ENCODE peak calls at places on chromosomes 4 and X, in seven cellular contexts. U is heart left ventricle, Y is kidney epithelial cell, X is Caco-2, B is fibroblast of pulmonary artery, L is esophagus squamous epithelium, P is upper lobe of right lung. D is an unnamed sample.

GRCh38 chr4:101669138-101669831 is 121.2 kb upstream of the BANK1 start:
- DNase-seq in B (no peak), U (no peak), L (no peak), X (no peak), Y (no peak), P (no peak), D (no peak)

GRCh38 chr4:23728393-23728792 is 161.5 kb downstream of the PPARGC1A start:
- DNase-seq in B (peak), P (no peak), U (no peak), L (no peak), X (no peak), Y (peak), D (peak)

GRCh38 chr4:155077860-155078259 is 130.6 kb upstream of the NPY2R start:
- DNase-seq in B (no peak), U (no peak), X (no peak), L (no peak), P (no peak), Y (no peak), D (no peak)

GRCh38 chr4:138037716-138038115 is 204.4 kb downstream of the SLC7A11 start:
- DNase-seq in B (peak), P (no peak), X (no peak), Y (no peak), L (no peak), U (no peak), D (no peak)

GRCh38 chr4:113952452-113953029 is 26.9 kb downstream of the ARSJ start:
- DNase-seq in B (peak), Y (no peak), P (no peak), X (peak), U (no peak), L (no peak), D (no peak)

GRCh38 chrX:95248386-95248785 is 1436.3 kb upstream of the DIAPH2 start:
- DNase-seq in X (no peak), L (no peak), U (no peak), Y (no peak), B (no peak), P (no peak), D (no peak)

GRCh38 chr4:6610856-6611430 is 29.5 kb upstream of the MRFAP1 start:
- DNase-seq in U (no peak), Y (no peak), X (no peak), B (no peak), L (no peak), P (no peak), D (no peak)

GRCh38 chrX:101595739-101596419 is 21.9 kb downstream of the ARMCX6 start:
- DNase-seq in B (peak), X (peak), P (no peak), L (no peak), Y (no peak), U (no peak), D (peak)

GRCh38 chr4:42710329-42710728 is 53.4 kb upstream of the ATP8A1 start:
- DNase-seq in U (no peak), Y (no peak), X (no peak), P (no peak), B (no peak), L (no peak), D (no peak)

GRCh38 chr4:76897522-76898384 is at the start of gene SOWAHB:
- DNase-seq in L (no peak), P (peak), Y (peak), B (no peak), X (peak), U (no peak), D (no peak)

GRCh38 chr4:40160258-40160657 is 36.6 kb upstream of the RHOH start:
- DNase-seq in P (no peak), Y (no peak), B (no peak), X (no peak), U (no peak), L (no peak), D (no peak)

GRCh38 chrX:137234651-137235402 is 201.0 kb upstream of the GPR101 start:
- DNase-seq in L (no peak), B (no peak), Y (no peak), U (no peak), X (no peak), P (no peak), D (no peak)

GRCh38 chr4:5888222-5888701 is 4.6 kb downstream of the CRMP1 start:
- DNase-seq in L (no peak), P (no peak), U (no peak), B (no peak), Y (no peak), X (no peak), D (no peak)

DNA sequence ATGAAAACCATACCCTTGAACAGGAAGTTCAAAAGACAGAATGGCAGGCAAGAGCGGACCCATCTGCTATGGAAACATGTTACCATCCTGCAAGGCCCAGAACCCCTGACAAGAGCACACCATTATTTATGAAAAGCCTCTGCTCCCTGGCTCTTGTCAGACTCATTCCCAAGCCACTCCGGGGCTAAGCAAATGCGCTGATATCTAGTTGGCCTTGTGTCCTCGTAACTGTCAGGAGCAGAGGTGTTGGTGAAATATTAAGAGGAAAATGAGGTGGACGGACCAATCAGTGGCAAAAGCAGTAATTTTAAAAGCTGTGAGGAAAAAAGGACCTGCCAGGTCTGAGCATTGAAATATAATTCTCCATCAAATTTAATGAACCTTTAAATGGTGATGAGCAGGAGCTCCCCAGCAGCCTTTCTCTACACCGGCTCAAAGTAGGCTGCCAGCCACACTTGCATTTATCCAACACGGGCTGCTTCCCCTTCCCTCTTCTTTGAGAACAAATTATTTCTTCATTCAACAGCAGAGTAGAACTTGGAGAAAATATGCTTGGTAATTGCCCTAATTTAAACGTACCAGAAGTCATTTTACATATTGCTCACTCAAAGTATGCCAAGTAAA is 214.3 kb downstream of the RASL11B start:
- DNase-seq in P (no peak), X (no peak), U (peak), Y (no peak), L (no peak), B (no peak), D (peak)
- TF ChIP-seq CTCF in P (no peak), X (no peak), U (no peak), Y (no peak), L (no peak), B (no peak), D (no peak)

DNA sequence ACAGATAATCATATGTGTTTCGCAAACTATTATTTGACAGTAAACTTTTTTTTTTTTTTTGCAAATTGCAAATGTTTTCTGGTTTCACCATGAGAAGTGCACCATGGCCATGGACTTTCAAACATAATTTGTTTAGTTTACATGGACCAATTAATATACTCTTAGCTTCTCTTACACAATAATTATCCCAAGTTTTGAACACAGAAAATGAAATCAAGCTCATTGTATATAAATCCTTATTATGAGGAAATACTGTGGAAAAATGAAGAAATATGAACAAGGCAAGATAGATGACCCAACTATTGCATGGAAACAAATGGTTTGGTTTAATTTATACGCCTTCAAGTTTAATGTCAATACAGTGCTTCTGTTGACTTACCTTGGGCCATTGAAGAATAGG is 3.9 kb downstream of the FGF5 start:
- DNase-seq in B (no peak), P (no peak), Y (no peak), U (no peak), X (no peak), L (no peak), D (no peak)
- H3K4me3 ChIP-seq in B (no peak), P (no peak), Y (no peak), U (no peak), X (no peak), L (no peak), D (peak)

GRCh38 chrX:147838465-147839131 is 73.1 kb upstream of the FMR1 start:
- DNase-seq in X (no peak), Y (no peak), U (no peak), P (no peak), L (no peak), B (no peak), D (no peak)
- TF ChIP-seq CTCF in X (peak), Y (peak), U (no peak), P (no peak), L (no peak), B (no peak), D (no peak)

GRCh38 chrX:118729043-118729652 is 1.7 kb downstream of the IL13RA1 start:
- DNase-seq in P (no peak), Y (no peak), U (no peak), B (no peak), L (no peak), X (no peak), D (no peak)
- H3K4me3 ChIP-seq in P (peak), Y (no peak), U (peak), B (peak), L (no peak), X (no peak), D (no peak)

GRCh38 chr4:92014060-92014459 is 289.7 kb upstream of the GRID2 start:
- DNase-seq in U (no peak), P (no peak), L (no peak), X (no peak), Y (no peak), B (peak), D (no peak)

DNA sequence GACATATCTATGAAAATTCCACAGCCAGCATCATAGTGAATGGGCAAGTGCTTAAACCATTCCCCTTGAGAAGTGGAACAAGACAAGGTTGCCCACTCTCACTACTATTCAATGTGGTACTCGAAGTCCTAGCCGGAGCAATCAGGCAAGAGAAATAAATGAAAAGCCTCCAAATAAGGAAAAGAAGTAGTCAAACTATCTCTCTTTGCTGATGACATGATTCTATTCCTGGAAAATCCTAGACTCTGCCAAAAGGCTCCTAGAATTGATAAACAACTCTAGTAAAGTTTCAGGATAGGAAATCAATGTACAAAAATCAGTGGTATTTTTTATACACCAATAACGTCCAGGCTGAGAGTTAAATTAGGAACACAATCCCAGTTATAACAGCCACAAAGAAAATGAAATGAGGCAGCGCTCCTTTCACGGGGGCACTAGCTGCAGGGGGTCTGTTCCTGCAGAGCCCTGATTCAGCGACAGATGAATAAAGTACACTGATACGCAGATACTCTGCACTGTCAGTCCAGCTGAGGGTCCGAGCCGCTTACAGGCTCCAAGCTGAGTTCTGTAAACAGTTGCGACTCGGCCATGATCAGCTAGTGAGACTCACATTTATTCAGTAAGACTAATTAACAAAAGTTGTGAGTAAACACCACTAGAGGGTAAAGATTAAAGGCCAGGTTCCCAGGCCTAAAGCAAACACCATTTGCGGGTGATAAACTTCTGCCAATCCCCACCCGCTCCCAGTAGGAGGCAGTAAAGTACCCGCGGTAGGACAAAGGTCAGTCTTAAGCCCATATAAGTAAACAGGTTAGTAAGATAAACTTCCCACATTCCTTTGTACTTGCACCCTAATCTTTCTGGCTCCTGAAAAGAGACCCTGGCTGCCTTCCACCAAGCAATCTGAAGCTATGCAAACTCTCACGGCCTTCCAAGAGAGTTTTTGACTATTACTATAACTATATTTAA is 290.6 kb upstream of the GRID2 start:
- DNase-seq in U (no peak), Y (no peak), P (no peak), B (no peak), X (peak), L (no peak), D (no peak)
- TF ChIP-seq CTCF in U (no peak), Y (no peak), P (peak), B (peak), X (peak), L (no peak), D (no peak)

GRCh38 chr4:30821275-30821674 is 101.1 kb downstream of the PCDH7 start:
- DNase-seq in P (no peak), B (no peak), L (no peak), X (no peak), U (no peak), Y (no peak), D (no peak)
- H3K4me3 ChIP-seq in P (no peak), B (no peak), L (no peak), X (no peak), U (no peak), Y (no peak), D (no peak)

GRCh38 chr4:128385683-128386304 is 98.2 kb upstream of the PGRMC2 start:
- DNase-seq in B (peak), L (no peak), X (no peak), P (no peak), U (no peak), Y (no peak), D (no peak)
- TF ChIP-seq CTCF in B (peak), L (peak), X (no peak), P (no peak), U (no peak), Y (peak), D (no peak)

DNA sequence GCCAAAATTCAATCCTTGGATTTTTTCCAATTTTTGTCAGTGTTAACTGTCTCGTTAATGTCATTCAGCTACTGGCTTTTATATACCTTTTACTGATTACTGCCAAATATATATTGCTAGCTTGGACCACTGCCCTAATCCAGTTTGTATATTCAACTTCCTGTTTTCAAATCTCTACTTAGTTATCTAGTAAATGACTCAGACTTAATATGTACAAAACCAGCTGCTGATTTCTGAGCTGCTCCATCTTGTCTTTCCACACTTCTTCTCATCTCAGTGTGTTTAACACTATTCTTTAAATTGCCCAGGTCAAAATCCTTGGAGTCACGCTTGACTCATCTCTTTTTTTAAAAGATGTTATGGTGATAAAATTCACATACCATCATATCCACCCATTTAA is 1196.7 kb downstream of the RAPGEF2 start:
- DNase-seq in B (no peak), Y (no peak), U (no peak), L (no peak), X (no peak), P (no peak), D (no peak)
- H3K4me3 ChIP-seq in B (no peak), Y (no peak), U (no peak), L (no peak), X (no peak), P (no peak), D (no peak)

DNA sequence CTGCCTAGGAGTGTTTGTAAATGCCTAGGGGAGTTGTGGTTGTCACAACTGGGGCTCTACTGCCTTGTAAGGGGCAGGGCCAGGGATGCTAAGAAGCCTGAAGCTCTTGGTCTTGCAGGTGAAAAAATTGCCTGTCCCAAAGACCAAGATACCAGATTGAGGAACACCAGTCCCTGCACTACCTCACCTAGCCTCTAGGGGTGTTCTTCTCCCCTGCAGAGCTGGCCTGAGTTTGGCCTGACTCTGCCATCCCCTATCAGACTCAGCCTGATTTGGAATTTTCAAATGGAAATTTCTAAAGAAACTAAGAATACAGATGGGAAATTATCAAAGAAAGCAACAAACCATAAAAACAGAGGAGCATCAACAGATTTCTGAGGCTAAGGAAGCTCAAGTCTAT is 90.4 kb downstream of the ZC4H2 start:
- DNase-seq in X (peak), Y (no peak), U (no peak), P (no peak), B (no peak), L (no peak), D (no peak)
- TF ChIP-seq CTCF in X (peak), Y (peak), U (no peak), P (peak), B (peak), L (no peak), D (peak)

DNA sequence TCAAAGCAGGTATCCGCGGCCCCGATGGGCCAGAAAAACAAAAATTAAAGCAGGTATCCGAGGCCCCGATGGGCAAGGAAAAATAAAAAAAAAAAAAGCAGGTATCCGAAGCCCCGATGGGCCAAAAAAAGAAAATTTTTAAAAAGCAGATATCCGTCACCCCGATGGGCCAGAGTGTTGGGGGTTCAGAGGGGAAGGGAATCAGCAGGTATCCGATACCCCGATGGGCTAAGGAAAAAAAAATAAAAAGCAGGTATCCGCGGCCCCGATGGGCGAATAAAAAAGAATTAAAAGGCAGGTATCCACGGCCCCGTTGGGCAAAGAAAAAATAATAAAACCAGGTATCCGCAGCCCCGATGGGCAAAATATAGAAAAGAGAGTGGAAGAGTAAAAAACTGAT is 289.0 kb downstream of the CHIC1 start:
- DNase-seq in Y (no peak), P (no peak), B (no peak), U (no peak), L (no peak), X (no peak), D (no peak)
- H3K4me3 ChIP-seq in Y (peak), P (no peak), B (no peak), U (no peak), L (no peak), X (no peak), D (no peak)

D was measured in HFF-Myc.